ENCODE peak calls at places on chromosomes 3 and 15, in eight cellular contexts. N is ACHN; X is activated T-cell treated with anti-CD3 and anti-CD28 coated beads for 24 hours; W is GOT3; U is H7; I is SW 1271; Y is T-cell; Q is effector CD4-positive, alpha-beta T cell. R is an unnamed sample.

GRCh38 chr15:33068531-33068990 is 126.0 kb downstream of the FMN1 start:
- DNase-seq in U (no peak), Q (no peak), Y (no peak), X (no peak), N (no peak), I (no peak), W (no peak), R (peak)

GRCh38 chr3:63880653-63881052 is 17.0 kb downstream of the ATXN7 start:
- DNase-seq in W (no peak), Q (no peak), N (no peak), Y (no peak), X (no peak), U (no peak), I (no peak), R (no peak)

GRCh38 chr15:85397926-85398325 is 17.5 kb downstream of the AKAP13 start:
- DNase-seq in I (no peak), X (no peak), U (no peak), N (no peak), W (no peak), Y (no peak), Q (no peak), R (no peak)

GRCh38 chr15:64571857-64572291 is 111.5 kb downstream of the ZNF609 start:
- DNase-seq in W (no peak), N (no peak), I (no peak), X (no peak), Y (no peak), Q (no peak), U (no peak), R (no peak)

GRCh38 chr3:168616901-168617300 is 521.2 kb upstream of the GOLIM4 start:
- DNase-seq in Q (no peak), W (no peak), X (no peak), N (no peak), I (no peak), Y (no peak), U (no peak), R (no peak)

GRCh38 chr15:35362195-35362829 is 183.7 kb downstream of the DPH6 start:
- DNase-seq in W (no peak), X (no peak), U (no peak), Q (no peak), Y (no peak), N (no peak), I (no peak), R (no peak)

GRCh38 chr3:178384302-178384939 is 151.8 kb upstream of the KCNMB2 start:
- DNase-seq in X (no peak), I (no peak), U (no peak), N (no peak), Y (no peak), Q (no peak), W (no peak), R (no peak)

GRCh38 chr3:53628546-53629395 is 134.4 kb downstream of the CACNA1D start:
- DNase-seq in X (no peak), Y (no peak), Q (no peak), U (no peak), N (no peak), I (no peak), W (no peak), R (no peak)

GRCh38 chr3:170697803-170698350 is 112.0 kb upstream of the SLC7A14 start:
- DNase-seq in Y (no peak), U (no peak), I (no peak), X (no peak), Q (no peak), N (no peak), W (no peak), R (peak)

GRCh38 chr15:57406040-57406772 is 29.9 kb downstream of the CGNL1 start:
- DNase-seq in Q (no peak), N (no peak), W (no peak), I (no peak), Y (no peak), X (no peak), U (no peak), R (no peak)

GRCh38 chr3:149419816-149420215 is 42.4 kb upstream of the TM4SF1 start:
- DNase-seq in X (no peak), Y (no peak), Q (no peak), N (no peak), I (no peak), U (no peak), W (no peak), R (no peak)

GRCh38 chr3:148759425-148759824 is 61.7 kb downstream of the AGTR1 start:
- DNase-seq in Q (no peak), X (no peak), Y (no peak), N (no peak), W (no peak), I (no peak), U (no peak), R (no peak)

GRCh38 chr3:32224047-32224446 is 14.4 kb upstream of the CMTM8 start:
- DNase-seq in I (no peak), N (no peak), W (no peak), Q (no peak), U (no peak), X (no peak), Y (no peak), R (no peak)

GRCh38 chr15:64574220-64574994 is 114.0 kb downstream of the ZNF609 start:
- DNase-seq in W (no peak), Q (no peak), N (no peak), U (no peak), Y (no peak), X (no peak), I (no peak), R (no peak)

GRCh38 chr3:128343287-128344045 is 123.2 kb downstream of the DNAJB8 start:
- DNase-seq in Y (no peak), X (no peak), W (no peak), U (no peak), N (peak), I (no peak), Q (no peak), R (peak)

GRCh38 chr15:61185759-61186158 is 43.3 kb downstream of the RORA start:
- DNase-seq in I (no peak), W (no peak), U (no peak), Q (no peak), N (no peak), Y (no peak), X (no peak), R (no peak)

GRCh38 chr3:70820397-70820796 is 508.0 kb upstream of the MDFIC2 start:
- DNase-seq in W (no peak), U (no peak), I (no peak), X (no peak), N (no peak), Q (no peak), Y (no peak), R (no peak)

GRCh38 chr3:43998841-43999805 is 242.6 kb upstream of the TOPAZ1 start:
- DNase-seq in Y (no peak), U (peak), N (peak), Q (no peak), X (no peak), W (no peak), I (peak), R (peak)

GRCh38 chr15:32873292-32874114 is 155.7 kb downstream of the GREM1 start:
- DNase-seq in X (no peak), I (no peak), N (no peak), U (no peak), W (no peak), Y (no peak), Q (no peak), R (no peak)

GRCh38 chr3:151604941-151605340 is 128.8 kb upstream of the AADACL2 start:
- DNase-seq in I (no peak), W (no peak), N (no peak), Y (no peak), Q (no peak), X (no peak), U (no peak), R (no peak)

GRCh38 chr15:26686547-26687187 is 86.2 kb downstream of the GABRB3 start:
- DNase-seq in Q (no peak), Y (no peak), W (no peak), U (no peak), X (no peak), N (no peak), I (no peak), R (no peak)

GRCh38 chr15:90124487-90124886 is 22.2 kb upstream of the IDH2 start:
- DNase-seq in N (no peak), I (no peak), U (no peak), W (no peak), Q (no peak), Y (no peak), X (no peak), R (no peak)

GRCh38 chr3:6807967-6808588 is 52.8 kb upstream of the GRM7 start:
- DNase-seq in X (no peak), Y (no peak), U (no peak), N (no peak), I (no peak), W (no peak), Q (no peak), R (no peak)

GRCh38 chr15:49145651-49146609 is 9.5 kb downstream of the COPS2 start:
- DNase-seq in W (no peak), U (peak), I (no peak), X (no peak), Y (peak), Q (peak), N (peak), R (peak)

GRCh38 chr3:36653095-36653494 is 111.3 kb downstream of the DCLK3 start:
- DNase-seq in N (no peak), I (no peak), W (no peak), Y (no peak), Q (no peak), X (no peak), U (no peak), R (no peak)

GRCh38 chr3:2950159-2950558 is 160.0 kb downstream of the IL5RA start:
- DNase-seq in I (no peak), W (no peak), X (no peak), U (no peak), N (no peak), Y (no peak), Q (no peak), R (no peak)

GRCh38 chr15:37019479-37020433 is 80.6 kb downstream of the MEIS2 start:
- DNase-seq in U (no peak), X (no peak), Q (no peak), I (no peak), Y (no peak), W (no peak), N (no peak), R (no peak)